ENCODE peak calls at places on chromosomes 1 and 21, in five cellular contexts. R, G, S, D and K are unnamed samples.

GRCh38 chr1:218347713-218348627 is 2.8 kb downstream of the TGFB2 start:
- DNase-seq in G (peak; percentile 91), R (peak; percentile 71), D (no peak), S (no peak), K (no peak)

GRCh38 chr1:33377013-33377412 is 53.9 kb downstream of the PHC2 start:
- DNase-seq in D (no peak), G (no peak), S (no peak), R (no peak), K (no peak)

GRCh38 chr1:226634156-226634588 is 85.6 kb downstream of the STUM start:
- DNase-seq in R (peak; percentile 86), G (peak; percentile 42), D (peak; percentile 80), S (peak; percentile 82), K (peak; percentile 58)

GRCh38 chr1:32339363-32339978 is 3.4 kb upstream of the MARCKSL1 start:
- DNase-seq in S (no peak), R (peak; percentile 32), D (peak; percentile 70), G (peak; percentile 66), K (no peak)

GRCh38 chr21:33348728-33349127 is 24.0 kb downstream of the IFNAR1 start:
- DNase-seq in D (no peak), G (no peak), R (peak; percentile 18), S (no peak), K (no peak)

GRCh38 chr1:32242341-32242851 is 4.6 kb upstream of the FAM167B start:
- DNase-seq in D (peak; percentile 47), S (no peak), G (peak; percentile 28), R (no peak), K (peak; percentile 32)

GRCh38 chr1:57623039-57623790 is 199.4 kb upstream of the DAB1 start:
- DNase-seq in D (no peak), G (peak; percentile 9), S (peak; percentile 14), R (peak; percentile 3), K (peak; percentile 31)

GRCh38 chr21:29056005-29056404 is 17.4 kb downstream of the CCT8 start:
- DNase-seq in D (no peak), G (no peak), R (peak; percentile 19), S (no peak), K (no peak)

GRCh38 chr1:100866041-100866900 is 28.4 kb downstream of the EXTL2 start:
- DNase-seq in R (peak; percentile 78), S (no peak), D (peak; percentile 24), G (peak; percentile 61), K (peak; percentile 64)

GRCh38 chr1:160777486-160778089 is 18.4 kb upstream of the LY9 start:
- DNase-seq in R (peak; percentile 7), S (peak; percentile 4), D (peak; percentile 41), G (peak; percentile 22), K (no peak)

GRCh38 chr1:35605882-35606182 is 32.7 kb downstream of the TFAP2E start:
- DNase-seq in R (peak; percentile 70), G (peak; percentile 90), S (no peak), D (no peak), K (peak; percentile 62)

GRCh38 chr1:207069858-207070506 is 16.9 kb downstream of the PFKFB2 start:
- DNase-seq in G (no peak), R (no peak), D (no peak), S (no peak), K (no peak)

GRCh38 chr1:108814343-108815125 is 42.4 kb downstream of the AKNAD1 start:
- DNase-seq in D (no peak), R (peak; percentile 67), S (no peak), G (peak; percentile 62), K (peak; percentile 72)

GRCh38 chr21:41048636-41049035 is 119.3 kb upstream of the BACE2 start:
- DNase-seq in R (no peak), D (no peak), S (no peak), G (no peak), K (no peak)

GRCh38 chr1:167333114-167333513 is 112.4 kb downstream of the POU2F1 start:
- DNase-seq in S (no peak), G (no peak), R (no peak), D (no peak), K (no peak)

GRCh38 chr1:178768423-178768822 is 43.4 kb downstream of the RALGPS2 start:
- DNase-seq in D (peak; percentile 36), G (peak; percentile 18), R (peak; percentile 63), S (no peak), K (peak; percentile 31)

GRCh38 chr1:64701886-64702285 is 43.0 kb upstream of the RAVER2 start:
- DNase-seq in G (no peak), D (no peak), R (no peak), S (no peak), K (peak; percentile 13)

GRCh38 chr21:42162831-42163510 is 56.0 kb upstream of the ABCG1 start:
- DNase-seq in D (no peak), R (no peak), S (no peak), G (no peak), K (no peak)

GRCh38 chr1:212070720-212071302 is 35.3 kb downstream of the DTL start:
- DNase-seq in S (no peak), D (peak; percentile 22), R (peak; percentile 87), G (peak; percentile 43), K (peak; percentile 70)

GRCh38 chr1:66371233-66372005 is 162.5 kb upstream of the SGIP1 start:
- DNase-seq in S (no peak), G (peak; percentile 71), D (no peak), R (peak; percentile 58), K (peak; percentile 82)

GRCh38 chr21:45763074-45763473 is 119.5 kb downstream of the PCBP3 start:
- DNase-seq in S (no peak), D (no peak), G (no peak), R (no peak), K (no peak)

GRCh38 chr1:47596328-47596727 is 158.5 kb downstream of the FOXD2 start:
- DNase-seq in D (no peak), G (no peak), R (no peak), S (no peak), K (no peak)

GRCh38 chr1:234823191-234824176 is 213.5 kb upstream of the IRF2BP2 start:
- DNase-seq in D (no peak), R (no peak), G (no peak), S (no peak), K (no peak)

GRCh38 chr1:186443638-186444037 is 17.3 kb downstream of the PDC start:
- DNase-seq in G (no peak), S (no peak), R (no peak), D (no peak), K (no peak)

GRCh38 chr21:25660233-25660632 is 21.2 kb downstream of the JAM2 start:
- DNase-seq in R (no peak), D (no peak), S (no peak), G (no peak), K (no peak)